ENCODE peak calls at places on chromosomes 4 and X, in four cellular contexts. One of them, this sample, is unnamed.

GRCh38 chrX:95903490-95903889 is 781.2 kb upstream of the DIAPH2 start:
- DNase-seq in HepG2: no peak
- DNase-seq in K562: peak; percentile 3
- DNase-seq in GM12878: no peak
- DNase-seq in this sample: no peak

GRCh38 chrX:118523920-118524319 is 28.3 kb downstream of the DOCK11 start:
- DNase-seq in HepG2: no peak
- DNase-seq in GM12878: no peak
- DNase-seq in K562: no peak
- DNase-seq in this sample: no peak

GRCh38 chr4:66911898-66912297 is 633.4 kb downstream of the CENPC start:
- DNase-seq in GM12878: no peak
- DNase-seq in K562: no peak
- DNase-seq in HepG2: no peak
- DNase-seq in this sample: no peak

GRCh38 chrX:121781991-121782390 is 734.6 kb downstream of the GLUD2 start:
- DNase-seq in HepG2: no peak
- DNase-seq in GM12878: no peak
- DNase-seq in K562: no peak
- DNase-seq in this sample: no peak

GRCh38 chr4:101367201-101367600 is 19.9 kb upstream of the PPP3CA start:
- DNase-seq in HepG2: no peak
- DNase-seq in GM12878: no peak
- DNase-seq in K562: no peak
- DNase-seq in this sample: no peak

GRCh38 chr4:54587516-54587915 is 70.2 kb upstream of the KIT start:
- DNase-seq in HepG2: no peak
- DNase-seq in K562: no peak
- DNase-seq in GM12878: no peak
- DNase-seq in this sample: no peak

GRCh38 chr4:8291701-8292387 is 22.3 kb downstream of the HTRA3 start:
- DNase-seq in GM12878: no peak
- DNase-seq in HepG2: no peak
- DNase-seq in K562: no peak
- DNase-seq in this sample: no peak

GRCh38 chr4:41232406-41232805 is 18.1 kb upstream of the APBB2 start:
- DNase-seq in K562: no peak
- DNase-seq in HepG2: no peak
- DNase-seq in GM12878: no peak
- DNase-seq in this sample: no peak

GRCh38 chrX:10142041-10142589 is 14.7 kb upstream of the CLCN4 start:
- DNase-seq in HepG2: no peak
- DNase-seq in K562: no peak
- DNase-seq in GM12878: no peak
- DNase-seq in this sample: no peak

DNA sequence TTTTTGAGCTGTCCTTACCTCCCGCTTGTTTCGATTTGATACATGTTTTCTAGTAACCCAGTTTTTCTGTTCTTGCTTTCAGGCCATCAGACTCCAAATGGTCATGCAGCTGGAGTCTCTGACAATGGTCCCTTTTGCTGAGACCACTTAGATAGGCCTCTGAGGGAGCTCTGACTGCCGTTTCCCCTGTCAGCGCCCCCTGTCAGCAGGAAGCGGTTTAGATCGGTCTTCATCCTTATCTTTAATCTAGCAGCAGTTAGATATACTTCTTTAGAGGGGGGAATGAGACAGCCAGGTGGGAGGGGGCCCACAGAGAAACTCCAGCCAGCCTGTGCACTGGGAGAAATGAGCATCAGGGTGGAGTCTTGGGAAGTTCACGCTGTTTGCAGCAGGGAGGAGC is 457.9 kb downstream of the GPAT3 start:
- DNase-seq in GM12878: no peak
- DNase-seq in K562: peak; percentile 12
- DNase-seq in HepG2: no peak
- DNase-seq in this sample: no peak
- TF ChIP-seq TARDBP in GM12878: no peak
- TF ChIP-seq TARDBP in K562: no peak
- TF ChIP-seq TARDBP in HepG2: no peak
- TF ChIP-seq TARDBP in this sample: no peak

GRCh38 chr4:98659741-98660507 is 1.5 kb upstream of the TSPAN5 start:
- DNase-seq in GM12878: no peak
- DNase-seq in HepG2: peak; percentile 26
- DNase-seq in K562: no peak
- DNase-seq in this sample: no peak
- TF ChIP-seq TARDBP in GM12878: no peak
- TF ChIP-seq TARDBP in HepG2: no peak
- TF ChIP-seq TARDBP in K562: no peak
- TF ChIP-seq TARDBP in this sample: no peak

GRCh38 chrX:3351287-3351686 is 4.8 kb upstream of the MXRA5 start:
- DNase-seq in K562: no peak
- DNase-seq in HepG2: no peak
- DNase-seq in GM12878: no peak
- DNase-seq in this sample: no peak
- TF ChIP-seq TARDBP in K562: no peak
- TF ChIP-seq TARDBP in HepG2: no peak
- TF ChIP-seq TARDBP in GM12878: no peak
- TF ChIP-seq TARDBP in this sample: no peak

GRCh38 chrX:24167719-24168472 is 18.4 kb downstream of the ZFX start:
- DNase-seq in K562: no peak
- DNase-seq in HepG2: no peak
- DNase-seq in GM12878: no peak
- DNase-seq in this sample: no peak

GRCh38 chrX:24166078-24166477 is 16.5 kb downstream of the ZFX start:
- DNase-seq in K562: no peak
- DNase-seq in GM12878: no peak
- DNase-seq in HepG2: no peak
- DNase-seq in this sample: no peak

GRCh38 chrX:24168807-24169206 is 19.3 kb downstream of the ZFX start:
- DNase-seq in HepG2: no peak
- DNase-seq in GM12878: peak; percentile 43
- DNase-seq in K562: no peak
- DNase-seq in this sample: no peak

GRCh38 chrX:24173115-24173847 is 23.8 kb downstream of the ZFX start:
- DNase-seq in HepG2: no peak
- DNase-seq in K562: no peak
- DNase-seq in GM12878: no peak
- DNase-seq in this sample: no peak

GRCh38 chrX:24169211-24169610 is 19.7 kb downstream of the ZFX start:
- DNase-seq in K562: no peak
- DNase-seq in HepG2: no peak
- DNase-seq in GM12878: peak; percentile 49
- DNase-seq in this sample: no peak
- TF ChIP-seq TARDBP in K562: no peak
- TF ChIP-seq TARDBP in HepG2: no peak
- TF ChIP-seq TARDBP in GM12878: no peak
- TF ChIP-seq TARDBP in this sample: no peak

GRCh38 chr4:86661006-86661405 is 66.9 kb downstream of the PTPN13 start:
- DNase-seq in HepG2: no peak
- DNase-seq in GM12878: no peak
- DNase-seq in K562: no peak
- DNase-seq in this sample: no peak

GRCh38 chr4:86660407-86660806 is 66.3 kb downstream of the PTPN13 start:
- DNase-seq in K562: no peak
- DNase-seq in HepG2: no peak
- DNase-seq in GM12878: no peak
- DNase-seq in this sample: no peak

GRCh38 chr4:86661418-86661817 is 67.3 kb downstream of the PTPN13 start:
- DNase-seq in HepG2: no peak
- DNase-seq in GM12878: no peak
- DNase-seq in K562: no peak
- DNase-seq in this sample: no peak

GRCh38 chr4:86657382-86657781 is 63.3 kb downstream of the PTPN13 start:
- DNase-seq in HepG2: no peak
- DNase-seq in K562: no peak
- DNase-seq in GM12878: no peak
- DNase-seq in this sample: no peak

GRCh38 chr4:86657910-86658309 is 63.8 kb downstream of the PTPN13 start:
- DNase-seq in GM12878: peak; percentile 11
- DNase-seq in K562: no peak
- DNase-seq in HepG2: no peak
- DNase-seq in this sample: no peak
- TF ChIP-seq TARDBP in GM12878: no peak
- TF ChIP-seq TARDBP in K562: no peak
- TF ChIP-seq TARDBP in HepG2: no peak
- TF ChIP-seq TARDBP in this sample: no peak

This sample was measured in HEK293T.